ENCODE peak calls at places on chromosomes 4 and X, in nine cellular contexts. K is right cardiac atrium; O is sciatic nerve; F is Panc1; W is left lobe of liver; Z is right lobe of liver; H is stimulated activated naive CD8-positive, alpha-beta T cell treated with anti-CD3 and anti-CD28 coated beads, Interleukin-15, Interleukin-2, amounts not matched to agents 100 U/mL and 50 U/mL, for 24 hours; X is activated T-cell treated with anti-CD3 and anti-CD28 coated beads, Interleukin-2, amount 50 U/mL, for 4 hours; V is DND-41. P is an unnamed sample.
A peak's percentile ranks its signal among the peaks of the same experiment; 100 is the strongest.

GRCh38 chr4:159185593-159186023 is 82.7 kb downstream of the RAPGEF2 start:
- ATAC-seq in K (no peak), O (no peak), F (no peak), W (no peak), Z (no peak), H (peak; percentile 77), X (no peak), V (no peak), P (no peak)

GRCh38 chr4:153223418-153223792 is 19.2 kb downstream of the TRIM2 start:
- ATAC-seq in K (peak; percentile 13), O (peak; percentile 33), F (peak; percentile 40), W (peak; percentile 31), Z (peak; percentile 17), H (no peak), X (no peak), V (no peak), P (peak; percentile 30)

GRCh38 chr4:145909331-145909730 is 29.3 kb downstream of the ZNF827 start:
- ATAC-seq in K (peak; percentile 97), O (peak; percentile 46), F (peak; percentile 95), W (peak; percentile 82), Z (peak; percentile 93), H (no peak), X (no peak), V (no peak), P (peak; percentile 56)

GRCh38 chrX:15497865-15498264 is 2.7 kb upstream of the BMX start:
- ATAC-seq in K (no peak), O (no peak), F (no peak), W (peak; percentile 63), Z (peak; percentile 45), H (no peak), X (no peak), V (peak; percentile 79), P (peak; percentile 47)

GRCh38 chr4:177740563-177740962 is 298.3 kb upstream of the AGA start:
- ATAC-seq in K (no peak), O (no peak), F (no peak), W (no peak), Z (no peak), H (peak; percentile 61), X (peak; percentile 61), V (no peak), P (peak; percentile 40)

GRCh38 chr4:128310266-128310697 is 22.7 kb upstream of the PGRMC2 start:
- ATAC-seq in K (peak; percentile 81), O (peak; percentile 84), F (no peak), W (peak; percentile 91), Z (peak; percentile 95), H (no peak), X (no peak), V (no peak), P (peak; percentile 83)

GRCh38 chr4:37960679-37961078 is 481 bp downstream of the PTTG2 start:
- ATAC-seq in K (no peak), O (no peak), F (no peak), W (no peak), Z (no peak), H (no peak), X (no peak), V (no peak), P (no peak)

GRCh38 chr4:107077192-107077591 is 41.1 kb upstream of the DKK2 start:
- ATAC-seq in K (no peak), O (no peak), F (no peak), W (no peak), Z (no peak), H (no peak), X (no peak), V (no peak), P (no peak)

GRCh38 chrX:154040863-154041262 is 21.2 kb upstream of the IRAK1 start:
- ATAC-seq in K (no peak), O (no peak), F (no peak), W (no peak), Z (no peak), H (no peak), X (no peak), V (no peak), P (no peak)

GRCh38 chr4:136009258-136009832 is 1522.9 kb downstream of the PCDH18 start:
- ATAC-seq in K (no peak), O (no peak), F (no peak), W (no peak), Z (no peak), H (no peak), X (no peak), V (no peak), P (no peak)

GRCh38 chrX:43840265-43840664 is 42.0 kb downstream of the MAOB start:
- ATAC-seq in K (no peak), O (no peak), F (no peak), W (no peak), Z (no peak), H (no peak), X (no peak), V (no peak), P (no peak)

GRCh38 chr4:68871772-68872441 is 56.1 kb downstream of the UGT2B10 start:
- ATAC-seq in K (no peak), O (no peak), F (no peak), W (peak; percentile 65), Z (peak; percentile 70), H (no peak), X (no peak), V (no peak), P (no peak)

GRCh38 chr4:184437988-184438774 is 36.2 kb downstream of the IRF2 start:
- ATAC-seq in K (no peak), O (no peak), F (no peak), W (no peak), Z (no peak), H (no peak), X (no peak), V (no peak), P (peak; percentile 29)

GRCh38 chr4:102713096-102713495 is 47.7 kb downstream of the MANBA start:
- ATAC-seq in K (no peak), O (no peak), F (no peak), W (peak; percentile 26), Z (peak; percentile 58), H (no peak), X (no peak), V (no peak), P (peak; percentile 90)

GRCh38 chr4:80307774-80308465 is 27.6 kb upstream of the CFAP299 start:
- ATAC-seq in K (no peak), O (no peak), F (peak; percentile 73), W (no peak), Z (no peak), H (no peak), X (no peak), V (no peak), P (peak; percentile 47)

GRCh38 chr4:13092702-13093101 is 391.4 kb downstream of the RAB28 start:
- ATAC-seq in K (peak; percentile 78), O (peak; percentile 90), F (no peak), W (no peak), Z (no peak), H (no peak), X (no peak), V (no peak), P (no peak)

GRCh38 chr4:54185380-54185779 is 43.7 kb upstream of the PDGFRA start:
- ATAC-seq in K (peak; percentile 67), O (no peak), F (no peak), W (no peak), Z (no peak), H (no peak), X (no peak), V (no peak), P (no peak)

GRCh38 chr4:142396279-142396678 is 449.8 kb downstream of the INPP4B start:
- ATAC-seq in K (no peak), O (no peak), F (no peak), W (no peak), Z (no peak), H (peak; percentile 67), X (peak; percentile 62), V (no peak), P (no peak)

GRCh38 chr4:149897784-149898183 is 82.1 kb upstream of the IQCM start:
- ATAC-seq in K (no peak), O (no peak), F (no peak), W (peak; percentile 68), Z (peak; percentile 55), H (no peak), X (no peak), V (no peak), P (peak; percentile 78)

GRCh38 chr4:73668806-73669205 is 48.6 kb upstream of the RASSF6 start:
- ATAC-seq in K (peak; percentile 71), O (no peak), F (no peak), W (no peak), Z (no peak), H (no peak), X (no peak), V (no peak), P (peak; percentile 82)

GRCh38 chr4:15552557-15553362 is 83.1 kb downstream of the CC2D2A start:
- ATAC-seq in K (no peak), O (no peak), F (no peak), W (peak; percentile 27), Z (no peak), H (peak; percentile 28), X (no peak), V (no peak), P (no peak)

GRCh38 chrX:96564595-96564994 is 120.0 kb upstream of the DIAPH2 start:
- ATAC-seq in K (peak; percentile 42), O (peak; percentile 15), F (no peak), W (no peak), Z (no peak), H (no peak), X (no peak), V (no peak), P (no peak)

GRCh38 chr4:141497627-141498026 is 138.8 kb upstream of the IL15 start:
- ATAC-seq in K (no peak), O (no peak), F (no peak), W (no peak), Z (no peak), H (no peak), X (no peak), V (no peak), P (no peak)

GRCh38 chr4:86831262-86832090 is 17.7 kb downstream of the SLC10A6 start:
- ATAC-seq in K (no peak), O (peak; percentile 86), F (no peak), W (no peak), Z (no peak), H (no peak), X (no peak), V (no peak), P (no peak)

GRCh38 chr4:6999172-7000086 is 43.7 kb upstream of the TADA2B start:
- ATAC-seq in K (peak; percentile 23), O (no peak), F (no peak), W (peak; percentile 7), Z (peak; percentile 7), H (no peak), X (peak; percentile 28), V (peak; percentile 42), P (no peak)

GRCh38 chr4:86291180-86291579 is 68.7 kb downstream of the MAPK10 start:
- ATAC-seq in K (no peak), O (no peak), F (no peak), W (no peak), Z (no peak), H (no peak), X (no peak), V (no peak), P (no peak)

GRCh38 chr4:7595883-7596535 is 161.3 kb upstream of the PSAPL1 start:
- ATAC-seq in K (peak; percentile 53), O (no peak), F (no peak), W (no peak), Z (no peak), H (no peak), X (no peak), V (no peak), P (no peak)

GRCh38 chr4:6672131-6672530 is 21.5 kb upstream of the S100P start:
- ATAC-seq in K (no peak), O (no peak), F (no peak), W (no peak), Z (no peak), H (no peak), X (no peak), V (no peak), P (no peak)

GRCh38 chrX:41982966-41983365 is 59.6 kb upstream of the CASK start:
- ATAC-seq in K (no peak), O (no peak), F (no peak), W (no peak), Z (no peak), H (no peak), X (no peak), V (no peak), P (no peak)

P was measured in SK-N-SH treated with all-trans-retinoic acid at 6 μM for 48 hours.